ENCODE peak calls at places on chromosomes 5 and 9, in five cellular contexts. C, S, M, Q and H are unnamed samples. For H3K4me1, the result is how much of the 10 kb centered on the place peaks cover.

GRCh38 chr9:138047469-138048040 is 170.0 kb downstream of the CACNA1B start:
- DNase-seq in C (no peak), S (no peak), M (no peak), Q (no peak), H (no peak)

GRCh38 chr5:179268399-179268952 is 76.8 kb downstream of the ADAMTS2 start:
- DNase-seq in C (no peak), S (no peak), M (no peak), Q (peak), H (no peak)

GRCh38 chr5:32311404-32312193 is 1.1 kb downstream of the MTMR12 start:
- DNase-seq in C (no peak), S (peak), M (peak), Q (no peak), H (no peak)

GRCh38 chr5:1800470-1801060 is 642 bp upstream of the NDUFS6 start:
- DNase-seq in C (peak), S (no peak), M (no peak), Q (no peak), H (no peak)

GRCh38 chr5:147046226-147046625 is 167.7 kb upstream of the PPP2R2B start:
- DNase-seq in C (no peak), S (no peak), M (no peak), Q (no peak), H (no peak)

GRCh38 chr5:109713453-109713852 is 23.7 kb downstream of the MAN2A1 start:
- DNase-seq in C (no peak), S (peak), M (no peak), Q (no peak), H (no peak)

GRCh38 chr5:109411627-109412026 is 1.9 kb upstream of the PJA2 start:
- DNase-seq in C (peak), S (peak), M (peak), Q (no peak), H (peak)

GRCh38 chr5:140252470-140253126 is 50.3 kb downstream of the PFDN1 start:
- DNase-seq in C (no peak), S (no peak), M (no peak), Q (no peak), H (no peak)

GRCh38 chr9:86005253-86005775 is 64.4 kb downstream of the NAA35 start:
- DNase-seq in C (no peak), S (no peak), M (no peak), Q (no peak), H (no peak)

GRCh38 chr9:80885894-80886293 is 803.5 kb downstream of the TLE1 start:
- DNase-seq in C (peak), S (no peak), M (no peak), Q (peak), H (no peak)

GRCh38 chr9:134025606-134026541 is 593 bp downstream of the BRD3OS start:
- DNase-seq in C (peak), S (peak), M (peak), Q (peak), H (no peak)

GRCh38 chr5:153719324-153719723 is 228.9 kb downstream of the GRIA1 start:
- DNase-seq in C (no peak), S (no peak), M (no peak), Q (no peak), H (no peak)

GRCh38 chr9:27447036-27447700 is 76.9 kb upstream of the IFNK start:
- DNase-seq in C (no peak), S (no peak), M (no peak), Q (no peak), H (no peak)

GRCh38 chr5:144951001-144951400 is 780.3 kb downstream of the KCTD16 start:
- DNase-seq in C (no peak), S (no peak), M (no peak), Q (no peak), H (no peak)

GRCh38 chr9:130110166-130110565 is 56.5 kb downstream of the GPR107 start:
- DNase-seq in C (no peak), S (no peak), M (no peak), Q (peak), H (no peak)

GRCh38 chr9:137128158-137129088 is 10.5 kb upstream of the GRIN1 start:
- DNase-seq in C (no peak), S (no peak), M (no peak), Q (no peak), H (no peak)

GRCh38 chr5:22970956-22971618 is 117.9 kb upstream of the CDH12 start:
- DNase-seq in C (no peak), S (no peak), M (no peak), Q (no peak), H (no peak)

GRCh38 chr5:135719428-135720063 is 114.9 kb upstream of the SLC25A48 start:
- DNase-seq in C (no peak), S (no peak), M (no peak), Q (no peak), H (no peak)

GRCh38 chr9:61666849-61667371 is 477.1 kb downstream of the SPATA31A7 start:
- DNase-seq in C (no peak), S (no peak), M (no peak), Q (peak), H (no peak)

GRCh38 chr9:109681301-109681700 is 98.7 kb upstream of the PALM2AKAP2 start:
- DNase-seq in C (no peak), S (no peak), M (no peak), Q (no peak), H (no peak)

GRCh38 chr5:107670028-107670926 is 460 bp downstream of the EFNA5 start:
- DNase-seq in C (peak), S (peak), M (peak), Q (peak), H (no peak)

GRCh38 chr5:131684051-131684450 is 49.0 kb upstream of the RAPGEF6 start:
- DNase-seq in C (no peak), S (peak), M (peak), Q (no peak), H (no peak)

GRCh38 chr9:22107202-22107601 is 98.1 kb upstream of the CDKN2B start:
- DNase-seq in C (no peak), S (no peak), M (peak), Q (no peak), H (no peak)

DNA sequence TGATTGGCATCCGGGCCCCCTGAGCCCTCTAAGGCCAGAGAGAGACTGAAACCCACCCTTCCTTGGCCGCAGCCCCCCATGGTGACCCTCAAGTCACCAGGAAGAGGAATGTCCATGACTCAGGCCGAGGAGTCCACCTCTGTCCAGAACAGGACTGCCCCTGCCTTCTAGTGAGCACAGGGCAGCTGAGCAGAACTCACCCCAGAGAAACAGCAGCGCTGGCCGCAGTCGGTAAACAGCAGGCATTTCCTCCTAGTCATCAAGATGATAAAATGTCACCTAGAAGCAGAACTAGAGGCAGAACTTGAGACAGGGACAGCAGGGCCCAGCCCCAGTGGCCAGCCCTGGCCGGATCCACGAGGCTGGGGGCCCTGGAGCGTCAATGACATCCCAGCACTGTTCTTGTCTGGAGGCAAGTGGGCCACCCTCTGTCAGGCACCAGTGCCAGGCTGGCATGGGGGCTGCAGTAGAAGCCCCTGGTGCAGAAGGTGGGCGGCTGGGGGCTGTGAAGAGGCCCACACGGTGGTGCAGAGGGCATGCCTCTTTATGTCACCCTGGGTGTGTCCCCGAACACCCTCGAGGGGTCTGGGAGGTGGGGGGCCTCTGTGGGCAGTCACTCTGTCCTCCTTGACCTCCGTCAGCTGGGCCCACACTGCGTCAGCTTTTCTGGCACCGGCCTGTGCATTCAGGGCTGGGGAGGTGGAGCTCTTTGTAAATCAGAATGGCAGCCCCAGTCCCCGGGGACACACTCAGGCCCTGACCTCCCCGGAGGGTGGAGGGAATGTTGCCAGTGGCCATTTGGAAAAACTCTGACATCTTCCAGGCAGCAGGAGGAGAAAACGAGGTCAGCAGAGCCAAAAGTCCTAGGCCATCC is 83.0 kb downstream of the NTNG2 start:
- DNase-seq in C (no peak), S (no peak), M (no peak), Q (peak), H (no peak)
- H3K9ac ChIP-seq in C (no peak), S (no peak), M (no peak), Q (no peak), H (no peak)

GRCh38 chr9:127159949-127160610 is 37.6 kb upstream of the ANGPTL2 start:
- DNase-seq in C (no peak), S (peak), M (no peak), Q (peak), H (no peak)

GRCh38 chr9:127162567-127163365 is 40.3 kb upstream of the ANGPTL2 start:
- DNase-seq in C (no peak), S (no peak), M (no peak), Q (peak), H (no peak)

GRCh38 chr9:127163409-127163808 is 41.0 kb upstream of the ANGPTL2 start:
- DNase-seq in C (no peak), S (peak), M (peak), Q (peak), H (no peak)

GRCh38 chr9:127161081-127161621 is 38.7 kb upstream of the ANGPTL2 start:
- DNase-seq in C (no peak), S (no peak), M (no peak), Q (peak), H (no peak)

DNA sequence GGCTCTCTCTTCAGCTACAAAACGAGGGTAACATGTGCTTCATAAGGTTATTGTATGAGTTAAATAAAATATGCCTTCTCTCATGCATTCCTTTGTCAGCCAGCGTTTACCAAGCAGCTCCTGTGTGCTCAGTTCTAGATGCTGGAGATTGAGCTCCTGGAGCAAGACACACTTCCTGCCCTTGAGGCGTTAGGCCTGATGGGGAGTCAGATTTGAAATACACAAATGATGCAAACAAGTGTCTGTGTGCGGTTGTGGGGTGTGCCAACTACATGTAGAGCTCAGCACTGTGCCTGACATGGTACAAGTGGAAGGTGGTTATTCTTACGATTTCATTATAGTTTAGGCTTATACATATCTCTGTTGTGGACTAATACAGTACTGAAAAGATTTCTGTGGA is 39.6 kb upstream of the ANGPTL2 start:
- DNase-seq in C (peak), S (no peak), M (peak), Q (no peak), H (no peak)
- H3K4me1 ChIP-seq in C (under half), S (under half), M (under half), Q (under half), H (under half)

DNA sequence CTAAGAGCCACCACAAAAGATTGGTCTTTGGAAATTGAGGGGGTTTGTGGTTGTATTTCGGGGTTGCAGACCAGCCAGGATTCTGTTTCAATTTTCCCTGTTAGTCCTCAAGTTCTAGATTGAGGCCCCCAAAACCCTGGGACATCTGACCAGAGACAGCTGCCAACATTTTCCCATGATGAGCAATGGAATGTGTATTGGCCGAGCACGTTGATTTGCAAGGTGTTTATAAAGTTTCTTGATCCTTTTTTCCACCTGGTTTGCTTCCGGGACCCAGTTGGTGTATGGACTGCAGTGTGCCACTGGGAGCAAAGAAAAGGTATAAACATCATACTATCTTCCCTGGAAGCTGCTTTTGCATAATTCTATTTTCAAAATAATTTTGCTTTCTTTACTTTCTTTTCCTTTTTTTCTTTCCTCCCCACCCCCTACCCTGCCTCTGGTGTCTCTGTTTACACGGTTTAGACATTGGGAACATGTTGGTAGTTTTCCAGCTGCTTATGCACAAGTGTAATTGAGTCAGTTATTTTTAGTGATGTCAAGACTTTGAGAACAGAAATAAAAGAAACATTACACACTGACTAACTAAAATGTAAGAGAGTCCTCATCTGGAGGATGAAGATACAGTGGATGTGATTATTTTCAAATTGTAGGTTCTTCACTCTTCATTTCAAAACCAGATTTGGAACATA is 154.7 kb upstream of the ZNF462 start:
- DNase-seq in C (no peak), S (no peak), M (peak), Q (no peak), H (no peak)
- H2AFZ ChIP-seq in C (no peak), S (no peak), M (no peak), Q (no peak), H (no peak)

GRCh38 chr5:73564018-73564417 is 1.4 kb downstream of the ANKRA2 start:
- DNase-seq in C (no peak), S (peak), M (no peak), Q (no peak), H (no peak)

GRCh38 chr5:73564644-73565165 is 734 bp downstream of the ANKRA2 start:
- DNase-seq in C (no peak), S (peak), M (no peak), Q (no peak), H (no peak)

GRCh38 chr5:73565969-73566547 is 515 bp downstream of the UTP15 start:
- DNase-seq in C (no peak), S (peak), M (no peak), Q (no peak), H (no peak)

DNA sequence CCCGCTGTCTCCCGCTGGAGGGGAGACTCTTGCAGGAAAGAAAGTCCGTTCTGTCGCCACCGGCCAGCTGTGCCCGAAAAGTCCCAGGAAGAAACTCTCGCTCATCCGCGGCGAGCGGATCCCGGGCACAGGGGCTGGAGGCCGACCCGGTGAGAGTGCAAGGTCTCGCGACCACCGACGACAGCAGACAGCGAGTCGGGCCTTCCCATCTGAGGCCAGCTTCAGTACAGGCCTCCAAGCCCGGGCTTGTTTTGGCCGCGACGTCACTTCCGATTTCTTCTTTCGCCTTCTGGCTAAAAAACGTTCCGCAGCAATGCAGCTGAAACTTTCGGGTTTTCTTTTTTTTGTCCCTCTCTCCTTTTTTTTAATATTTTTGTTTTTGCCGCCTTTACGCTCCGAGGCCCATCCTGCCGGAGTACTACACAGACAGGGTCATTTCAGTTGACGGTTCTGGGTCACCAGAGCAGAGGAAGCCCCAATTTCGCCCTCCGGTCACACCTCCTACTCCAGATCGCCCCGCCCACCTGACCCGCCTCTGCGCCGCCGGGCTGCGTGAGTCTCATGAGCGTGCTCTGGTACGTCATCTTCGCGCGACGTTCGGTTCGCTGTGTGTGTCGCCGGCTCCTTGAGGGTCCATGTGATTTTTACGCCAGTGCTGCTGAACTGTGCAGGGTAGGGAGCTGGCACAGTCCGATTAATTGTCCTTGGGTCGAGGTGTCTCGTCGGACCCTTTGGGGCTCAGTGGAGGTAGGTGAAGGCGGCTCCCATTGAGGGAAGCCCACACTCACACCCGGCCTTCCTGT is at the start of the genes ANKRA2 and UTP15:
- DNase-seq in C (peak), S (peak), M (peak), Q (peak), H (peak)
- H3K9ac ChIP-seq in C (peak), S (peak), M (peak), Q (peak), H (peak)

GRCh38 chr5:175675873-175676272 is 18.0 kb downstream of the HRH2 start:
- DNase-seq in C (no peak), S (no peak), M (no peak), Q (no peak), H (no peak)
- H3K4me1 ChIP-seq in C (under half), S (under half), M (under half), Q (under half), H (under half)

GRCh38 chr5:157541452-157542118 is 34.0 kb downstream of the ADAM19 start:
- DNase-seq in C (no peak), S (peak), M (no peak), Q (no peak), H (no peak)
- H2AFZ ChIP-seq in C (no peak), S (peak), M (peak), Q (no peak), H (no peak)

GRCh38 chr5:177434437-177434836 is 8.0 kb downstream of the GRK6 start:
- DNase-seq in C (no peak), S (no peak), M (no peak), Q (no peak), H (no peak)
- H3K9ac ChIP-seq in C (no peak), S (no peak), M (no peak), Q (no peak), H (peak)